ENCODE peak calls at places on chromosomes 2 and 18, in six cellular contexts. F, X, R, P, S and Y are unnamed samples.

GRCh38 chr2:32843699-32844098 is 103.1 kb upstream of the LTBP1 start:
- DNase-seq in P (no peak), X (no peak), F (no peak), S (no peak), R (no peak), Y (no peak)

GRCh38 chr2:128300151-128300550 is 18.5 kb downstream of the HS6ST1 start:
- DNase-seq in S (no peak), R (no peak), X (no peak), P (no peak), F (no peak), Y (no peak)

GRCh38 chr18:57210101-57210661 is 63.3 kb downstream of the BOD1L2 start:
- DNase-seq in X (no peak), P (no peak), S (peak; percentile 63), R (peak; percentile 72), F (peak; percentile 94), Y (peak; percentile 10)

GRCh38 chr2:47601518-47602015 is 181.4 kb upstream of the MSH6 start:
- DNase-seq in P (no peak), F (no peak), S (no peak), X (no peak), R (no peak), Y (no peak)

GRCh38 chr2:37506407-37507068 is 162.1 kb downstream of the QPCT start:
- DNase-seq in S (no peak), F (peak; percentile 27), X (no peak), P (no peak), R (no peak), Y (no peak)

GRCh38 chr18:58581265-58581664 is 47.6 kb downstream of the ALPK2 start:
- DNase-seq in P (no peak), S (peak; percentile 57), X (no peak), F (peak; percentile 93), R (peak; percentile 94), Y (no peak)

GRCh38 chr18:56196495-56197225 is 441.7 kb downstream of the TXNL1 start:
- DNase-seq in X (no peak), F (peak; percentile 3), S (no peak), R (peak; percentile 60), P (no peak), Y (no peak)

GRCh38 chr18:46283895-46284295 is 179.7 kb downstream of the HAUS1 start:
- DNase-seq in P (no peak), R (no peak), S (no peak), X (no peak), F (no peak), Y (no peak)

GRCh38 chr2:165110394-165110793 is 93.5 kb downstream of the SCN3A start:
- DNase-seq in F (no peak), P (no peak), R (no peak), X (no peak), S (no peak), Y (no peak)

GRCh38 chr2:203672856-203673255 is 33.6 kb upstream of the CD28 start:
- DNase-seq in F (no peak), R (no peak), S (no peak), P (no peak), X (no peak), Y (no peak)

GRCh38 chr2:96121414-96121813 is 5.0 kb upstream of the ADRA2B start:
- DNase-seq in X (no peak), F (no peak), P (no peak), R (no peak), S (no peak), Y (no peak)

GRCh38 chr2:31558401-31559295 is 22.1 kb downstream of the SRD5A2 start:
- DNase-seq in X (no peak), R (peak; percentile 7), S (no peak), F (peak; percentile 77), P (no peak), Y (peak; percentile 4)

GRCh38 chr18:48728204-48728833 is 189.5 kb downstream of the CTIF start:
- DNase-seq in R (peak; percentile 99), F (peak; percentile 50), P (no peak), X (no peak), S (no peak), Y (no peak)